ENCODE peak calls at places on chromosome 19, in four cellular contexts. I is mucosa of descending colon; P is activated CD4-positive, alpha-beta T cell treated with anti-CD3 and anti-CD28 coated beads for 24 hours; B is kidney tubule cell. G is an unnamed sample.

GRCh38 chr19:44401787-44402115 is 343 bp upstream of the ZNF285 start:
- DNase-seq in I (no peak), P (no peak), B (no peak), G (no peak)

GRCh38 chr19:42288411-42288810 is 13.5 kb upstream of the PRR19 start:
- DNase-seq in I (no peak), P (no peak), B (no peak), G (no peak)

GRCh38 chr19:37903096-37903495 is 3.3 kb downstream of the WDR87 start:
- DNase-seq in I (no peak), P (no peak), B (no peak), G (no peak)

GRCh38 chr19:34428549-34429285 is 536 bp downstream of the UBA2 start:
- DNase-seq in I (peak), P (peak), B (peak), G (no peak)

GRCh38 chr19:35236638-35237400 is 8.3 kb upstream of the FAM187B start:
- DNase-seq in I (no peak), P (no peak), B (no peak), G (no peak)

GRCh38 chr19:17058236-17058635 is 17.0 kb downstream of the HAUS8 start:
- DNase-seq in I (no peak), P (no peak), B (peak), G (no peak)

GRCh38 chr19:2342656-2343288 is 14.3 kb downstream of the SPPL2B start:
- DNase-seq in I (peak), P (no peak), B (no peak), G (peak)

GRCh38 chr19:49430678-49431329 is 5.6 kb downstream of the GFY start:
- DNase-seq in I (peak), P (no peak), B (peak), G (no peak)

GRCh38 chr19:51060336-51060735 is 4.6 kb downstream of the KLK13 start:
- DNase-seq in I (no peak), P (no peak), B (no peak), G (no peak)

GRCh38 chr19:33558846-33559245 is 37.3 kb upstream of the PEPD start:
- DNase-seq in I (no peak), P (no peak), B (no peak), G (no peak)

GRCh38 chr19:29672319-29672932 is 7.2 kb downstream of the PLEKHF1 start:
- DNase-seq in I (no peak), P (no peak), B (no peak), G (no peak)

GRCh38 chr19:39246951-39247669 is 1.5 kb downstream of the IFNL4 start:
- DNase-seq in I (peak), P (peak), B (peak), G (peak)

G was measured in pancreas.